ENCODE peak calls at places on chromosomes 12 and 14, in ten cellular contexts. Y is endothelial cell of umbilical vein, L is spleen, J is HL-60, X is SK-N-SH, P is sigmoid colon, Q is HepG2, I is stomach, R is transverse colon, F is Panc1. O is an unnamed sample.

GRCh38 chr12:28253175-28253641 is 63.0 kb downstream of the CCDC91 start:
- DNase-seq in Y (no peak), L (no peak), J (no peak), X (no peak), P (no peak), Q (no peak), I (no peak), R (no peak), F (no peak), O (no peak)

GRCh38 chr14:63435838-63436237 is 107.3 kb downstream of the PPP2R5E start:
- DNase-seq in Y (no peak), L (no peak), J (no peak), X (no peak), P (peak), Q (peak), I (peak), R (peak), F (no peak), O (no peak)

GRCh38 chr12:123839826-123840225 is 77.7 kb downstream of the DNAH10 start:
- DNase-seq in Y (no peak), L (no peak), J (no peak), X (peak), P (no peak), Q (peak), I (no peak), R (no peak), F (no peak), O (no peak)

GRCh38 chr12:1812650-1813302 is 7.6 kb upstream of the LRTM2 start:
- DNase-seq in Y (peak), L (peak), J (peak), X (no peak), P (no peak), Q (peak), I (peak), R (no peak), F (no peak), O (no peak)

GRCh38 chr12:15323530-15323929 is 1.2 kb downstream of the PTPRO start:
- DNase-seq in Y (no peak), L (no peak), J (no peak), X (no peak), P (no peak), Q (no peak), I (no peak), R (no peak), F (no peak), O (no peak)

GRCh38 chr12:92144631-92145480 is 790 bp downstream of the BTG1 start:
- DNase-seq in Y (peak), L (peak), J (no peak), X (peak), P (peak), Q (peak), I (peak), R (peak), F (no peak), O (peak)

GRCh38 chr12:48978741-48979601 is 849 bp downstream of the WNT1 start:
- DNase-seq in Y (no peak), L (no peak), J (no peak), X (no peak), P (no peak), Q (no peak), I (no peak), R (no peak), F (no peak), O (no peak)

GRCh38 chr12:1642513-1642912 is 13.5 kb downstream of the WNT5B start:
- DNase-seq in Y (no peak), L (no peak), J (no peak), X (no peak), P (no peak), Q (no peak), I (no peak), R (no peak), F (no peak), O (no peak)

GRCh38 chr14:54106802-54107377 is 150.3 kb upstream of the BMP4 start:
- DNase-seq in Y (no peak), L (no peak), J (no peak), X (no peak), P (no peak), Q (peak), I (no peak), R (no peak), F (no peak), O (no peak)

GRCh38 chr12:130014485-130014807 is 110.6 kb upstream of the TMEM132D start:
- DNase-seq in Y (no peak), L (no peak), J (no peak), X (peak), P (no peak), Q (no peak), I (no peak), R (no peak), F (no peak), O (no peak)

GRCh38 chr12:112005419-112006395 is 7.3 kb downstream of the TMEM116 start:
- DNase-seq in Y (no peak), L (no peak), J (no peak), X (no peak), P (no peak), Q (no peak), I (peak), R (peak), F (no peak), O (no peak)

GRCh38 chr14:28774764-28775738 is 8.5 kb downstream of the FOXG1 start:
- DNase-seq in Y (no peak), L (no peak), J (no peak), X (no peak), P (no peak), Q (no peak), I (no peak), R (no peak), F (no peak), O (no peak)

GRCh38 chr14:51225751-51226150 is 14.3 kb upstream of the TMX1 start:
- DNase-seq in Y (no peak), L (no peak), J (no peak), X (no peak), P (no peak), Q (no peak), I (no peak), R (no peak), F (no peak), O (no peak)

GRCh38 chr14:89280612-89281011 is 136.4 kb downstream of the FOXN3 start:
- DNase-seq in Y (no peak), L (no peak), J (no peak), X (no peak), P (no peak), Q (no peak), I (no peak), R (no peak), F (no peak), O (no peak)

GRCh38 chr14:89279649-89280232 is 137.3 kb downstream of the FOXN3 start:
- DNase-seq in Y (no peak), L (no peak), J (no peak), X (no peak), P (no peak), Q (no peak), I (no peak), R (no peak), F (no peak), O (no peak)

GRCh38 chr14:89277229-89277628 is 139.8 kb downstream of the FOXN3 start:
- DNase-seq in Y (no peak), L (no peak), J (no peak), X (no peak), P (no peak), Q (no peak), I (no peak), R (no peak), F (no peak), O (no peak)

GRCh38 chr14:89282191-89282590 is 134.8 kb downstream of the FOXN3 start:
- DNase-seq in Y (no peak), L (no peak), J (no peak), X (no peak), P (no peak), Q (no peak), I (no peak), R (no peak), F (no peak), O (no peak)

DNA sequence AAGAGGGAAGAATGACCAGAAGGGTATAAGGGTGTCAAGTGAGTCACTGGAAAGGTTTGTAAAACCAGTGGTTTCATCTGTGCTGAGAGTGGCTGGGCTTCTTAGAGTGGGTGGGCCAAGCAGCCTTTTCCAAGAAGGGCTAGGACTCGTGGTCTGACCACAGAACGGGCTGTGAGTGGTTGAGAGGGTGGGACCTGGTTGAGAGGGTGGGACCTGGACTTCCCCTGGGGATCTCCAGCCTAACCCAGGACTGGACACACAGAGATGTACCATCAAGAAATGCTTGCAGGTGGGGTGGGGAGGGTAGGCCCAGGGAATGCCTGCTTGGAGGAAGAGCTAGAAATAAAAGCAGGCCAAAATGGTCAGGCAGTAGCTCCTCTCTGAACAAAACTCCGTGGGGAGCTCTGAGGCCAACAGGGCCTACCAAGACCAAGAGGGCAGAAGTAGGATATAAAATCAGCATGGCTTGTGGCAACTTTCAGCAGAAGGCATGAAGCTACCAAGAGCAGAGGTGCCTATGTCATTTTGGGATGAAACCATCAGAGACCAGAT is 140.5 kb downstream of the FOXN3 start:
- DNase-seq in Y (no peak), L (no peak), J (no peak), X (no peak), P (no peak), Q (no peak), I (no peak), R (peak), F (no peak), O (no peak)
- TF ChIP-seq POLR2AphosphoS5 in Y (no peak), L (no peak), J (no peak), X (no peak), P (no peak), Q (no peak), I (no peak), R (no peak), F (no peak), O (no peak)

DNA sequence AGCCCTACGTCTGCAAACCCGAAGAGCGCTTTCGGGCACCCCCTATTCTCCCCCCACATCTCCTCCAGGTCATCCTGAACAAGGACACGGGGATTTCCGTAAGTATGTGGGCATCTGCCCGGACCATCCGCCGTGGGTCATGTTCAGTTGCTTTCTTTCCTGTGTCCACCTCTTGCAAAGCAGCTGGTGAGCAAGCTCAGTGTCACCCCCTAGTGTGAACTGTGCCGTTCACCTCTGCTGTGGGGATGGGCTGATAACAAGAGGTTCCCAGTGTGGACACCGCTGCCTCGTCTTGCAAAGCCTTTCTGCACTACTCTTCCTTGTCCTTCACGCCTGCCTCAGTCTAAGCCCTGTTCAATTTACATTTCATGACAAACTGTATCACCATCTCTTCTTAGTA is 8.6 kb downstream of the PRKAB1 start:
- DNase-seq in Y (no peak), L (peak), J (no peak), X (no peak), P (no peak), Q (no peak), I (no peak), R (no peak), F (no peak), O (no peak)
- H3K27ac ChIP-seq in Y (no peak), L (peak), J (no peak), X (no peak), P (no peak), Q (no peak), I (no peak), R (no peak), F (no peak), O (no peak)

GRCh38 chr14:22539831-22540230 is 49.2 kb downstream of the DAD1 start:
- DNase-seq in Y (no peak), L (no peak), J (no peak), X (no peak), P (no peak), Q (no peak), I (no peak), R (no peak), F (no peak), O (no peak)

GRCh38 chr14:22536853-22537338 is 52.1 kb downstream of the DAD1 start:
- DNase-seq in Y (peak), L (no peak), J (peak), X (no peak), P (peak), Q (no peak), I (peak), R (peak), F (peak), O (peak)

GRCh38 chr14:22535916-22536315 is 53.1 kb downstream of the DAD1 start:
- DNase-seq in Y (no peak), L (no peak), J (no peak), X (no peak), P (no peak), Q (no peak), I (no peak), R (no peak), F (no peak), O (no peak)

GRCh38 chr14:22538671-22539228 is 50.3 kb downstream of the DAD1 start:
- DNase-seq in Y (no peak), L (no peak), J (peak), X (no peak), P (no peak), Q (no peak), I (no peak), R (no peak), F (no peak), O (no peak)

GRCh38 chr14:22537436-22538310 is 51.4 kb downstream of the DAD1 start:
- DNase-seq in Y (no peak), L (no peak), J (no peak), X (no peak), P (no peak), Q (no peak), I (no peak), R (no peak), F (no peak), O (no peak)
- H3K4me3 ChIP-seq in Y (no peak), L (peak), J (no peak), X (no peak), P (no peak), Q (no peak), I (no peak), R (no peak), F (no peak), O (no peak)

GRCh38 chr12:105317942-105318614 is 12.4 kb upstream of the C12orf75 start:
- DNase-seq in Y (no peak), L (no peak), J (no peak), X (no peak), P (no peak), Q (peak), I (no peak), R (no peak), F (no peak), O (no peak)
- TF ChIP-seq POLR2AphosphoS5 in Y (no peak), L (no peak), J (no peak), X (peak), P (no peak), Q (no peak), I (peak), R (peak), F (no peak), O (no peak)

DNA sequence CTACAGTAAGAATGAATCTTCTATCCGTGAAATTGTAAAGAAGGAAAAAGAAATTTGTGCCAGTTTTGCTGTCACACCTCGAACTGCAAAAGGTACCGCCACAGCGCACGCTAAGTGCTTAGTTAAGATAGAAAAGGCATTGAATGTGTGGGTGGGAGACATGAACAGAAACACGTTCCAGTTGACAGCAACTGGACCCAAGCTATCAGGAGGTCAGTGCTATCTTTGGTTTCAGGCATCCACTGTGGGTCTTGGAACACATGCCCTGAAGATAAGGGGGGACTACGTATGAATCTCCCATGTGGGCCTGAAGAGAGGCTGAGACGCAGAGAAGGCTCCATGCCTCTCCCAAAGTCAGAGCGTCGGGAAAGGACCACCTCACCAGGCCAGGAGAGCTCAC is 9.8 kb downstream of the IFFO1 start:
- DNase-seq in Y (no peak), L (no peak), J (no peak), X (no peak), P (no peak), Q (no peak), I (no peak), R (no peak), F (no peak), O (no peak)
- H3K27ac ChIP-seq in Y (no peak), L (no peak), J (no peak), X (no peak), P (no peak), Q (no peak), I (no peak), R (no peak), F (no peak), O (no peak)

DNA sequence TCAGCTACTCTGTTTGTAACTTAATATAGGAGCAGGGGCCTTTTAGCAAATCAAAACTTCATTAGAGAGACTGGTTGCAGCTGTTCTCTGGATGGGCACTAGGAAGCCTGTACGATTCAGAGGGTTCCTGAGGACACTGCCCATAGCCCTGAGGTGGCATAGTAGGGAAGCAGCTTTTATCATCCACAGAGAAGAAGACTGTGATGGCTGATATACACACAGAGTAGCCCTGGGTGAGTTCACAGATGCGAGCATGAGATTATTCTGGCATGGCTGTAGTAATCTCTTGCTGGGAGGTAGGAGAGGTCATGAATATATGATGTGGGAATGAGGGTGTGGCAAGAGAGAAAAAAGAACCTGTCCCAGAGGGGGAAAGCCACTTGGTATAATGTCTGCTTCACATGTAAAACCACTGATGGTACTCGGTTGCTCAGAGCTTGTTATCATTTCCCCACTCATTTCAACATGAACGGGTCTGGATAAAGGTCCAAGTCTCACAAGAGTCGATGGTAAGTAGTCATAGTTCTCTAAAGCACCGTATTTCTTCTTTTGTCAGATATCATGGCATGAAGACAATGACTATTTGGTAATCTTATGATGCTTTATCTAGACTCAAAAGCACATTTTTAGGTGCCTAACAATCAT is 51.9 kb downstream of the PEBP1 start:
- DNase-seq in Y (no peak), L (no peak), J (no peak), X (peak), P (no peak), Q (no peak), I (no peak), R (no peak), F (no peak), O (no peak)
- H3K4me3 ChIP-seq in Y (no peak), L (no peak), J (no peak), X (peak), P (peak), Q (no peak), I (no peak), R (no peak), F (no peak), O (no peak)

GRCh38 chr12:52691076-52691764 is 11.0 kb upstream of the KRT1 start:
- DNase-seq in Y (no peak), L (peak), J (no peak), X (peak), P (no peak), Q (no peak), I (no peak), R (peak), F (no peak), O (no peak)
- TF ChIP-seq POLR2AphosphoS5 in Y (no peak), L (no peak), J (no peak), X (no peak), P (no peak), Q (no peak), I (no peak), R (no peak), F (no peak), O (no peak)

O was measured in vagina.